ENCODE peak calls at places on chromosomes 13 and 19, in ten cellular contexts. P, M, A, Q, O, R, K, I, W and C are unnamed samples.

GRCh38 chr19:21101511-21102242 is 19.7 kb downstream of the ZNF714 start:
- DNase-seq in P (no peak), M (peak; percentile 20), A (no peak), Q (no peak), O (no peak), R (no peak), K (no peak), I (no peak), W (no peak), C (no peak)

GRCh38 chr19:44618640-44619357 is 5.4 kb downstream of the IGSF23 start:
- DNase-seq in P (no peak), M (no peak), A (no peak), Q (no peak), O (no peak), R (no peak), K (no peak), I (no peak), W (no peak), C (no peak)

GRCh38 chr13:83057119-83057518 is 825.2 kb downstream of the SLITRK1 start:
- DNase-seq in P (peak; percentile 8), M (no peak), A (no peak), Q (no peak), O (no peak), R (no peak), K (no peak), I (no peak), W (no peak), C (no peak)

GRCh38 chr13:51151463-51151862 is 40.4 kb upstream of the C13orf42 start:
- DNase-seq in P (no peak), M (no peak), A (no peak), Q (no peak), O (no peak), R (no peak), K (no peak), I (no peak), W (no peak), C (no peak)

GRCh38 chr13:110347535-110348308 is 40.6 kb downstream of the COL4A2 start:
- DNase-seq in P (peak; percentile 68), M (peak; percentile 99), A (no peak), Q (no peak), O (peak; percentile 53), R (peak; percentile 79), K (peak; percentile 91), I (no peak), W (peak; percentile 63), C (peak; percentile 67)

GRCh38 chr13:99778500-99778899 is 193.1 kb downstream of the ZIC5 start:
- DNase-seq in P (no peak), M (no peak), A (no peak), Q (no peak), O (no peak), R (peak; percentile 47), K (no peak), I (no peak), W (no peak), C (no peak)

GRCh38 chr13:66264976-66265375 is 965.2 kb downstream of the PCDH9 start:
- DNase-seq in P (no peak), M (no peak), A (no peak), Q (no peak), O (no peak), R (no peak), K (no peak), I (no peak), W (no peak), C (no peak)

GRCh38 chr13:100195568-100195967 is 106.7 kb downstream of the PCCA start:
- DNase-seq in P (no peak), M (no peak), A (peak; percentile 29), Q (no peak), O (no peak), R (peak; percentile 31), K (no peak), I (no peak), W (no peak), C (no peak)

GRCh38 chr13:42707596-42707995 is 73.8 kb upstream of the FAM216B start:
- DNase-seq in P (peak; percentile 50), M (peak; percentile 7), A (no peak), Q (no peak), O (no peak), R (no peak), K (no peak), I (no peak), W (no peak), C (no peak)

GRCh38 chr19:15441317-15441716 is 8.4 kb downstream of the WIZ start:
- DNase-seq in P (no peak), M (no peak), A (no peak), Q (no peak), O (no peak), R (no peak), K (no peak), I (no peak), W (no peak), C (no peak)

GRCh38 chr13:106284358-106284757 is 251.1 kb downstream of the EFNB2 start:
- DNase-seq in P (peak; percentile 5), M (peak; percentile 82), A (no peak), Q (no peak), O (no peak), R (no peak), K (no peak), I (no peak), W (no peak), C (no peak)

GRCh38 chr19:46069841-46070341 is 29.1 kb upstream of the IGFL4 start:
- DNase-seq in P (peak; percentile 96), M (peak; percentile 93), A (no peak), Q (no peak), O (no peak), R (no peak), K (peak; percentile 52), I (no peak), W (no peak), C (no peak)

GRCh38 chr13:95301947-95302386 is 716 bp upstream of the ABCC4 start:
- DNase-seq in P (peak; percentile 50), M (no peak), A (no peak), Q (no peak), O (no peak), R (peak; percentile 89), K (no peak), I (peak; percentile 23), W (no peak), C (no peak)
- H3K4me3 ChIP-seq in P (peak overlapping the region; percentile 81), M (peak overlapping the region; percentile 75), A (peak overlapping the region; percentile 90), Q (peak overlapping the region; percentile 35), O (peak overlapping the region; percentile 71), R (no peak overlapping the region), K (peak overlapping the region; percentile 92), I (peak overlapping the region; percentile 76), W (peak overlapping the region; percentile 89), C (peak overlapping the region; percentile 59)

GRCh38 chr13:114146173-114146572 is 13.8 kb upstream of the RASA3 start:
- DNase-seq in P (no peak), M (no peak), A (no peak), Q (no peak), O (no peak), R (no peak), K (no peak), I (no peak), W (no peak), C (no peak)
- H3K4me1 ChIP-seq in P (no peaks in the 10 kb centered on the region), M (peaks cover 4% of the 10 kb centered on the region), A (no peaks in the 10 kb centered on the region), Q (peaks cover 27% of the 10 kb centered on the region), O (peaks cover 7% of the 10 kb centered on the region), R (no peaks in the 10 kb centered on the region), K (no peaks in the 10 kb centered on the region), I (peaks cover 98% of the 10 kb centered on the region), W (peaks cover 10% of the 10 kb centered on the region), C (no peaks in the 10 kb centered on the region)

DNA sequence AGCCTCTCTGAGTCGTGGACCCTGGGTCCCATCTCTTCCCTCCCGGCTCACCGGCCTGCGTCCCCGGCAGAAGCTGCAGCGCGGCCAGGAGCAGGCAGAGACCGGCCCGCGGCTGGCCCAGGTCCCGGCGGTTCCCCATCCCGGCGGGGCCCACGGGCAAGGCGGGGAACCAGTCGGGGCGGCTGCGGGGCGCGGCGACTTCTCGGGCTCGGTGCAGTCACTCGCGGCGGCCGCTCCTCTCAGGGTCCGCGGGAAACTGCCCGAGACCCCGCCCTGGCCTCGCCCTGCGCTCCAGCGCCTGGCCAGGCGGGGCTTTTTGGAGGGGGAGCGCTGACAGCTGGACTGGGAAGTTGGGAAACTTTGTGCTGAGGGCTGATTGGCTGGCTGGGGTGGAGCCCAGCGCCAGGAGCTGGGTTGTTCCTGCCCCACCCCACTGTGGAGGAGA is at the start of gene COL5A3:
- DNase-seq in P (peak; percentile 70), M (peak; percentile 51), A (no peak), Q (peak; percentile 60), O (no peak), R (no peak), K (no peak), I (no peak), W (peak; percentile 71), C (peak; percentile 91)
- H3K4me3 ChIP-seq in P (peak within 1 kb of the TSS; percentile 64), M (peak within 1 kb of the TSS; percentile 36), A (peak within 1 kb of the TSS; percentile 14), Q (no peak within 1 kb of the TSS), O (peak within 1 kb of the TSS; percentile 41), R (no peak within 1 kb of the TSS), K (no peak within 1 kb of the TSS), I (no peak within 1 kb of the TSS), W (peak within 1 kb of the TSS; percentile 57), C (peak within 1 kb of the TSS; percentile 70)

GRCh38 chr19:1247747-1248453 is 483 bp upstream of the MIDN start:
- DNase-seq in P (peak; percentile 62), M (no peak), A (no peak), Q (peak; percentile 82), O (no peak), R (peak; percentile 71), K (peak; percentile 80), I (peak; percentile 80), W (peak; percentile 91), C (peak; percentile 92)

GRCh38 chr19:1245468-1245867 is 2.9 kb upstream of the MIDN start:
- DNase-seq in P (no peak), M (no peak), A (no peak), Q (no peak), O (no peak), R (no peak), K (no peak), I (no peak), W (peak; percentile 78), C (peak; percentile 65)

GRCh38 chr19:1243768-1244692 is 2.5 kb downstream of the ATP5F1D start:
- DNase-seq in P (peak; percentile 85), M (peak; percentile 67), A (no peak), Q (peak; percentile 91), O (peak; percentile 79), R (peak; percentile 82), K (peak; percentile 86), I (peak; percentile 87), W (peak; percentile 92), C (peak; percentile 95)

GRCh38 chr19:1244693-1245451 is 3.3 kb downstream of the ATP5F1D start:
- DNase-seq in P (no peak), M (no peak), A (no peak), Q (peak; percentile 85), O (no peak), R (no peak), K (no peak), I (no peak), W (peak; percentile 85), C (peak; percentile 85)

DNA sequence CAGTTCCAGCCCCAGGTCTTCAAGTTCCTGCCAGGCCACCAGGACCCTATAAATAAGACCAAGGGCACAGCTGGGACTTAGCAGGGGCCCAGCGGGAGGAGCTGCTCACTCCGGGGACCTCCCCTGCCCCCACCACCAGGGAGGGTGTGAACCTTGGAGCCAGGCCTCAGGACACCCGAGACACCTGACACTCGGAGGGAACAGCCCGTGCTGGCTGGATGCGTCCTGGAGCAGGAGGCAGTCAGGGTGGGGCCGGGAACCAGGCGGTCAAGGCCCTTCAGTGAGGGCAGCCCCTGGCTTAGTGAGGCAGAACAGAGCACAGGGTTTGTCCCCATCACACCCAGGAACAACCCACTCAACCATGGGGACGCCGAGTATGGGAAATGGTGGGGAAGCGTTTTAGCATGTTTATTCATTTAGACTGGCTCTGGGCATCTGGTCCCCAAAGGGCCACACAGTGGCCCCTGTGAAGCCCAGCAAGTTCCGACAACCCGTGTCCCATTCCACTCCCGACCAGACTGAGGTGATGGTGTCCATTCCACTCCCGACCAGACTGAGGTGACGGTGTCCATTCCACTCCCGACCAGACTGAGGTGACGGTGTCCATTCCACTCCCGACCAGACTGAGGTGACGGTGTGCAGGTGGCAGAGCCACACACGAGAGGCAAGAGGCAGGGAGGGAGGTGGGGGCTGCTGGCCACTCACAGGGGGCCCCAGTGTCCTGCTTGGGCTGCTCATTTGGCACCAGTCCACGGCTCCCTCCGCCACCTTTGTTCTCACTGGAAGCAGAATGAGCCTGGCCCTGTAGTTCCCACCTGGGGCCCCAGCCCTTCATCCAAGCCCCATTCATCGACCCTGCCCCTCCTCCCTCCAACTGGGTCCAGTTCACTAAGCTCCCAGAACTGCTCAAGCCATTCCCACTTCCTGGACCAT is 2.2 kb upstream of the MIDN start:
- DNase-seq in P (no peak), M (no peak), A (no peak), Q (peak; percentile 88), O (no peak), R (no peak), K (no peak), I (no peak), W (peak; percentile 91), C (peak; percentile 92)
- H3K4me1 ChIP-seq in P (peaks cover 24% of the 10 kb centered on the region), M (peaks cover 37% of the 10 kb centered on the region), A (peaks cover 4% of the 10 kb centered on the region), Q (peaks cover 60% of the 10 kb centered on the region), O (peaks cover 51% of the 10 kb centered on the region), R (no peaks in the 10 kb centered on the region), K (peaks cover 51% of the 10 kb centered on the region), I (peaks cover 40% of the 10 kb centered on the region), W (peaks cover 53% of the 10 kb centered on the region), C (peaks cover 6% of the 10 kb centered on the region)